ENCODE peak calls at places on chromosome 3, in five cellular contexts. V, M, P, Q and H are unnamed samples.

GRCh38 chr3:196620228-196620627 is 19.3 kb upstream of the NRROS start:
- DNase-seq in V (no peak), M (no peak), P (no peak), Q (no peak), H (no peak)

GRCh38 chr3:115652738-115653137 is 29.4 kb downstream of the GAP43 start:
- DNase-seq in V (no peak), M (no peak), P (no peak), Q (no peak), H (no peak)

GRCh38 chr3:42796332-42796885 is 7.9 kb downstream of the HIGD1A start:
- DNase-seq in V (no peak), M (no peak), P (no peak), Q (no peak), H (no peak)

GRCh38 chr3:54622688-54623087 is 305.2 kb downstream of the LRTM1 start:
- DNase-seq in V (no peak), M (no peak), P (no peak), Q (no peak), H (no peak)

GRCh38 chr3:24088782-24089181 is 143.7 kb downstream of the NR1D2 start:
- DNase-seq in V (no peak), M (no peak), P (peak), Q (peak), H (no peak)

GRCh38 chr3:176906046-176906905 is 291.0 kb downstream of the TBL1XR1 start:
- DNase-seq in V (peak), M (peak), P (no peak), Q (peak), H (peak)

GRCh38 chr3:120561251-120562045 is 34.7 kb upstream of the NDUFB4 start:
- DNase-seq in V (no peak), M (peak), P (peak), Q (peak), H (no peak)

GRCh38 chr3:173397161-173398110 is at the start of gene NLGN1:
- DNase-seq in V (no peak), M (peak), P (peak), Q (peak), H (no peak)

GRCh38 chr3:11909726-11910125 is 63.0 kb upstream of the TAMM41 start:
- DNase-seq in V (no peak), M (no peak), P (no peak), Q (no peak), H (no peak)

GRCh38 chr3:55579499-55579898 is 92.4 kb upstream of the WNT5A start:
- DNase-seq in V (no peak), M (no peak), P (no peak), Q (peak), H (no peak)

GRCh38 chr3:4520013-4520881 is 27.1 kb downstream of the ITPR1 start:
- DNase-seq in V (no peak), M (no peak), P (no peak), Q (no peak), H (no peak)

GRCh38 chr3:81713018-81713417 is 48.4 kb downstream of the GBE1 start:
- DNase-seq in V (no peak), M (no peak), P (no peak), Q (no peak), H (no peak)

GRCh38 chr3:66582721-66583141 is 81.9 kb upstream of the LRIG1 start:
- DNase-seq in V (no peak), M (no peak), P (no peak), Q (no peak), H (no peak)

GRCh38 chr3:57974796-57975388 is 33.3 kb upstream of the FLNB start:
- DNase-seq in V (peak), M (no peak), P (peak), Q (peak), H (peak)

GRCh38 chr3:64140651-64141050 is 84.6 kb downstream of the PRICKLE2 start:
- DNase-seq in V (no peak), M (no peak), P (no peak), Q (no peak), H (no peak)

GRCh38 chr3:3675801-3676200 is 123.4 kb upstream of the LRRN1 start:
- DNase-seq in V (no peak), M (no peak), P (no peak), Q (no peak), H (no peak)

GRCh38 chr3:182618085-182618732 is 175.1 kb upstream of the ATP11B start:
- DNase-seq in V (no peak), M (no peak), P (peak), Q (no peak), H (no peak)

GRCh38 chr3:111954228-111954990 is 24.4 kb upstream of the ABHD10 start:
- DNase-seq in V (no peak), M (no peak), P (no peak), Q (peak), H (no peak)

GRCh38 chr3:21109056-21109455 is 642.0 kb downstream of the ZNF385D start:
- DNase-seq in V (no peak), M (no peak), P (no peak), Q (no peak), H (no peak)

DNA sequence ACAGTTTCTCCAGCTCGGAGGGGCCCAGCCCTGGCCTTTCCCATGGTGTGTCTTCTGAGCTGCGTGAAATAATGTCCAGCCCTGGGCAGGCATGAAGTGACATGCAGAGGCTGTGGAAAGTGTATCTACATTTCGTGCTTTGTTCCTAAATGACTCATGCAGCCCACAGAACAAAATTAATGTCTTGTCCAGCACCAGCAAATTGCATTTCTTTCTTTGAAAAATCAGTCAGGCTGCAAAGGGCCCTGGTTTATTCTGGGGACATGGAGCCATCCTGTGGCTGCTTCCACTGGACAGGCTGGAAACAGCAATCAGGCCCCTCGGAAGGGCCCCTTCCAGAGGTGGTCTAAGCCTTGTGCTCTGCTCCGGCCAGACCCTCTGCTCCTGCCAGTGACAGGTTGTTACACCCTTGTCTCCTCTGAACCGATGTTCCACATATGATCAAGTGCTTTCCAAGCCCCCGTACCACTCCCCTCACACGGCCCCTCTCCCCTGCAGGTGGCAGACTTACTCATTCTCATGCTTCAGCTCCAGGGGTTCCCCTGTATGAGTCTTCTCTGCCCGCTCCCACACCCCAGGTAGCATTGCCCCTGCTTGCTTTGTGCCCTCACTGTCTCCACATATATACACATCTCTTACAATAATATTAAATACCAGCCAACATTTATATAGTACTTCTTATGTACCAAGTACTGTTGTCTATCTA is 33.7 kb downstream of the CRYGS start:
- DNase-seq in V (no peak), M (no peak), P (peak), Q (no peak), H (no peak)
- TF ChIP-seq CTCF in V (peak), M (no peak), P (no peak), Q (no peak), H (no peak)

DNA sequence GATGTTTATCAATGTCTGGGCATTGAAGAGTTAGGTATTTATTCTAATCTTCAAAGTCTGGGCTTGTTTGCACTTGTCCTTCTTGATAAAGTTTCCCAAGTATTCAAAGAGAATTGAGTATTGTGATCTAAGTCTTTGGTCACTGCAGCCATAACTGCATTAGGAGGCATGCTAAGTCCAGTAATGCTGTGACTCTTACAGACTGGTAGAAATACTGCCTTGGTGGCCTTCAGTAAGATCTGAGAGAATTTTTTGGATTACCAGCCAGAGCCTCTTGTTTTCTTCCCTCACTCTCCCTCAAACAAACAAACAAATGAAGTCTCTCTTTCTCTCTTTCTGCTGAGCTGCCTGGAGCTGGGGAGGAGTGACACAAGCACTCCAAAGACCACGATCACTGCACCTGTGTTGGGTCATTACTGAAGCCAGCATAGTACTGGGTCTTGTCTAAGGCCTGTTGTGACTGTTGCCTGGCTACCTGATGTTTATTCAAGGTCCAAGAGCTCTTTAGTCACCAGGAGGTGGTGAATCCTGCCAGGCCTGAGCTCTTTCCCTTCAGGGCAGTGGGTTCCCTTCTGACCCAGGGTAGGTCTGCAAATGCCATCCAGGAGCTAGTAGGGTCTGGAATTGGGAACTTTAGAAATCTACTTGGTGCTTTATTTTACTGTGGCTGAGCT is 14.8 kb upstream of the RBP2 start:
- DNase-seq in V (peak), M (no peak), P (peak), Q (no peak), H (no peak)
- H3K4me3 ChIP-seq in V (no peak), M (no peak), P (no peak), Q (no peak), H (no peak)

GRCh38 chr3:31531992-31532586 is 636 bp upstream of the STT3B start:
- DNase-seq in V (peak), M (peak), P (peak), Q (peak), H (peak)
- TF ChIP-seq CTCF in V (no peak), M (no peak), P (no peak), Q (no peak), H (no peak)

DNA sequence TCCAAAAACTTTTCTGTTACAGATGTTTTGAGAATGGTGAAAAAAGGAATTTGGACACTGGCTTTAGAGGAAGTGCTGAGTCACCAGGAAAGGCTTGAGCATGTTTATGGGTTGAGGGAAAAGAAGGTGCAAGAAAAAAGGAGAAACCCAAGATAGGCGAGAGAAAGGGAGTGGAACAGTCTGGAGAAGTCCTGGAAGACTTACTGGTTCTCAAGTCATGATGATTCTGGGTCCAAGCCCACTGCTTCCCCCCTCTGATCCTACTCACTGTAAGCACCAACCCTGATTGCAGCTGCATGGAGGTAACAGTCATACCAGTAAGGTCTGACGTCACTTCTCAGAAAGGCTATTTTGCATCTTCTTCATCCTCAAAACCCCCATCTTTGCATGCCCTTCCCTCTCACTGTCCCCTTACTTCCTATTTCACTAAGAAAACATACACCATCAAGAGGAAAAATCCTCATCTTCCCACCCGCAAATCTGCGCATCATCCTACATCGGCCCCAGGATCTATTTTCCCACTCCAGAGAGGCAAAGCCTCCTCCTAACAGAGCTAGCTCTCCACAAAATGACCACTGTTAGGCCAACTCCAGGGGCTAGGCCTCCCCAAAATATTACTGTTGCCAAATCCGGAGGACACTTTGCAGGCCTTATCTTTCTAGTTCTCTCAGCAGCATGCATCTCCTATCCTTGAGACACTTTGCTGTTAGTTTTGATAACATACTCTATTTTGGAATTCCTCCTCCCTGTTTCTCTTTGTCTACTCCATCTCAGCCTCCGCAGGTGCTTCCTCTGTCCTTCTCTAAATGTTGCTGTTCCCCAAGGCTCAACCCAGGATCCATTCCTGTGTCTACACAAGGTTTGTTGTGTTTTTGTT is 3.2 kb upstream of the ATP13A3 start:
- DNase-seq in V (no peak), M (no peak), P (no peak), Q (peak), H (no peak)
- H3K4me3 ChIP-seq in V (no peak), M (no peak), P (no peak), Q (no peak), H (no peak)